ENCODE peak calls at places on chromosomes 5 and 9, in eight cellular contexts. One of them, this sample, is unnamed. For H3K4me1, H3K27me3 and H3K9me3, the result is how much of the 10 kb centered on the place peaks cover.

GRCh38 chr5:80288177-80288576 is 31.6 kb upstream of the SPZ1 start:
- DNase-seq in H1: no peak
- DNase-seq in SK-N-SH: no peak
- DNase-seq in pancreas: no peak
- DNase-seq in fibroblast of lung: no peak
- DNase-seq in heart left ventricle: no peak
- DNase-seq in endothelial cell of umbilical vein: no peak
- DNase-seq in PC-3: no peak
- DNase-seq in this sample: no peak

GRCh38 chr9:78775889-78776288 is 479.0 kb downstream of the PSAT1 start:
- DNase-seq in heart left ventricle: no peak
- DNase-seq in PC-3: no peak
- DNase-seq in fibroblast of lung: no peak
- DNase-seq in H1: no peak
- DNase-seq in SK-N-SH: peak
- DNase-seq in pancreas: no peak
- DNase-seq in endothelial cell of umbilical vein: no peak
- DNase-seq in this sample: no peak

GRCh38 chr5:112921833-112922817 is at the start of gene REEP5:
- DNase-seq in heart left ventricle: peak
- DNase-seq in fibroblast of lung: peak
- DNase-seq in endothelial cell of umbilical vein: peak
- DNase-seq in PC-3: peak
- DNase-seq in SK-N-SH: peak
- DNase-seq in H1: no peak
- DNase-seq in pancreas: peak
- DNase-seq in this sample: peak

GRCh38 chr5:180469866-180470265 is 24.3 kb upstream of the CNOT6 start:
- DNase-seq in heart left ventricle: no peak
- DNase-seq in H1: no peak
- DNase-seq in PC-3: no peak
- DNase-seq in SK-N-SH: no peak
- DNase-seq in pancreas: no peak
- DNase-seq in endothelial cell of umbilical vein: no peak
- DNase-seq in fibroblast of lung: no peak
- DNase-seq in this sample: no peak

GRCh38 chr9:99057665-99058625 is 47.0 kb upstream of the TGFBR1 start:
- DNase-seq in fibroblast of lung: peak
- DNase-seq in PC-3: peak
- DNase-seq in endothelial cell of umbilical vein: no peak
- DNase-seq in pancreas: no peak
- DNase-seq in heart left ventricle: no peak
- DNase-seq in H1: no peak
- DNase-seq in SK-N-SH: no peak
- DNase-seq in this sample: peak

GRCh38 chr9:115086886-115087285 is 31.1 kb downstream of the TNC start:
- DNase-seq in pancreas: no peak
- DNase-seq in heart left ventricle: no peak
- DNase-seq in fibroblast of lung: no peak
- DNase-seq in PC-3: no peak
- DNase-seq in H1: no peak
- DNase-seq in SK-N-SH: no peak
- DNase-seq in endothelial cell of umbilical vein: no peak
- DNase-seq in this sample: no peak

GRCh38 chr9:88889386-88889785 is 101.9 kb upstream of the S1PR3 start:
- DNase-seq in endothelial cell of umbilical vein: peak
- DNase-seq in pancreas: no peak
- DNase-seq in PC-3: no peak
- DNase-seq in heart left ventricle: no peak
- DNase-seq in H1: no peak
- DNase-seq in fibroblast of lung: peak
- DNase-seq in SK-N-SH: peak
- DNase-seq in this sample: no peak

GRCh38 chr5:155049569-155050383 is 36.2 kb downstream of the KIF4B start:
- DNase-seq in pancreas: no peak
- DNase-seq in H1: no peak
- DNase-seq in PC-3: peak
- DNase-seq in fibroblast of lung: no peak
- DNase-seq in endothelial cell of umbilical vein: peak
- DNase-seq in heart left ventricle: no peak
- DNase-seq in SK-N-SH: no peak
- DNase-seq in this sample: no peak

GRCh38 chr5:67407979-67408378 is 211.4 kb upstream of the CD180 start:
- DNase-seq in pancreas: no peak
- DNase-seq in heart left ventricle: no peak
- DNase-seq in endothelial cell of umbilical vein: no peak
- DNase-seq in PC-3: no peak
- DNase-seq in H1: no peak
- DNase-seq in SK-N-SH: peak
- DNase-seq in fibroblast of lung: no peak
- DNase-seq in this sample: no peak

GRCh38 chr9:109499631-109500120 is 1.6 kb upstream of the PTPN3 start:
- DNase-seq in heart left ventricle: peak
- DNase-seq in PC-3: peak
- DNase-seq in endothelial cell of umbilical vein: no peak
- DNase-seq in fibroblast of lung: peak
- DNase-seq in SK-N-SH: peak
- DNase-seq in H1: no peak
- DNase-seq in pancreas: peak
- DNase-seq in this sample: peak

GRCh38 chr9:69178583-69179011 is 4.5 kb downstream of the TJP2 start:
- DNase-seq in pancreas: no peak
- DNase-seq in heart left ventricle: no peak
- DNase-seq in SK-N-SH: no peak
- DNase-seq in PC-3: peak
- DNase-seq in endothelial cell of umbilical vein: peak
- DNase-seq in H1: no peak
- DNase-seq in fibroblast of lung: peak
- DNase-seq in this sample: no peak
- H3K4me1 ChIP-seq in pancreas: half or more
- H3K4me1 ChIP-seq in heart left ventricle: half or more
- H3K4me1 ChIP-seq in SK-N-SH: under half
- H3K4me1 ChIP-seq in PC-3: half or more
- H3K4me1 ChIP-seq in endothelial cell of umbilical vein: half or more
- H3K4me1 ChIP-seq in H1: under half
- H3K4me1 ChIP-seq in fibroblast of lung: under half
- H3K4me1 ChIP-seq in this sample: half or more

GRCh38 chr5:76638466-76638865 is 15.3 kb upstream of the F2RL2 start:
- DNase-seq in endothelial cell of umbilical vein: no peak
- DNase-seq in SK-N-SH: no peak
- DNase-seq in PC-3: no peak
- DNase-seq in heart left ventricle: no peak
- DNase-seq in H1: no peak
- DNase-seq in pancreas: no peak
- DNase-seq in fibroblast of lung: peak
- DNase-seq in this sample: no peak
- H3K27me3 ChIP-seq in endothelial cell of umbilical vein: under half
- H3K27me3 ChIP-seq in SK-N-SH: under half
- H3K27me3 ChIP-seq in PC-3: under half
- H3K27me3 ChIP-seq in heart left ventricle: under half
- H3K27me3 ChIP-seq in H1: under half
- H3K27me3 ChIP-seq in pancreas: under half
- H3K27me3 ChIP-seq in fibroblast of lung: under half
- H3K27me3 ChIP-seq in this sample: under half

DNA sequence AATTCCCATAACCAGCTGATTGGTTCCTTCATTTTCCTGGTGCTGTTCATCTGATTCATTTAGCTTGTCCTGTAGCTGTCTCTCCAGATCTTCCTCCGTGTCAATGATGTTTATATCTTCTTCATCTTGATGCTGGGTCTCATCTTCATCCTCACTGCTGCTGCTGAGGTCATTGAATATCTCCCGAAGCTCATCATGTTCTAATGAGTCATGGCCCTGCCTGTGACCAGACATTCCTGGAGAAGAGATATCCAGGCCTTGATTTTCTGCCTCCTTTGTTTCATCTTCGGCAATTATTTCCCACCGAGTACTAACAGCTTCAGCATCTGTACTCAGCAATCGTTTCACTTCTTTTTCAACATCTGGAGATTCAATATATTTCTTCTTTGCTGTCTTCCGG is 1.4 kb downstream of the TAF7 start:
- DNase-seq in pancreas: no peak
- DNase-seq in PC-3: no peak
- DNase-seq in heart left ventricle: no peak
- DNase-seq in SK-N-SH: no peak
- DNase-seq in H1: no peak
- DNase-seq in fibroblast of lung: no peak
- DNase-seq in endothelial cell of umbilical vein: no peak
- DNase-seq in this sample: no peak
- H3K9me3 ChIP-seq in pancreas: under half
- H3K9me3 ChIP-seq in PC-3: under half
- H3K9me3 ChIP-seq in heart left ventricle: half or more
- H3K9me3 ChIP-seq in SK-N-SH: under half
- H3K9me3 ChIP-seq in H1: under half
- H3K9me3 ChIP-seq in fibroblast of lung: under half
- H3K9me3 ChIP-seq in endothelial cell of umbilical vein: under half
- H3K9me3 ChIP-seq in this sample: under half

GRCh38 chr5:160272041-160272663 is 40.2 kb downstream of the CCNJL start:
- DNase-seq in fibroblast of lung: no peak
- DNase-seq in heart left ventricle: no peak
- DNase-seq in pancreas: no peak
- DNase-seq in SK-N-SH: no peak
- DNase-seq in PC-3: no peak
- DNase-seq in H1: no peak
- DNase-seq in endothelial cell of umbilical vein: no peak
- DNase-seq in this sample: no peak
- H3K4me1 ChIP-seq in fibroblast of lung: under half
- H3K4me1 ChIP-seq in heart left ventricle: under half
- H3K4me1 ChIP-seq in pancreas: under half
- H3K4me1 ChIP-seq in SK-N-SH: under half
- H3K4me1 ChIP-seq in PC-3: under half
- H3K4me1 ChIP-seq in H1: under half
- H3K4me1 ChIP-seq in endothelial cell of umbilical vein: under half
- H3K4me1 ChIP-seq in this sample: under half

GRCh38 chr9:336039-336438 is 121.4 kb downstream of the DOCK8 start:
- DNase-seq in pancreas: peak
- DNase-seq in SK-N-SH: no peak
- DNase-seq in fibroblast of lung: no peak
- DNase-seq in endothelial cell of umbilical vein: no peak
- DNase-seq in H1: no peak
- DNase-seq in PC-3: peak
- DNase-seq in heart left ventricle: no peak
- DNase-seq in this sample: no peak
- H3K27me3 ChIP-seq in pancreas: under half
- H3K27me3 ChIP-seq in SK-N-SH: under half
- H3K27me3 ChIP-seq in fibroblast of lung: under half
- H3K27me3 ChIP-seq in endothelial cell of umbilical vein: under half
- H3K27me3 ChIP-seq in H1: under half
- H3K27me3 ChIP-seq in PC-3: under half
- H3K27me3 ChIP-seq in heart left ventricle: under half
- H3K27me3 ChIP-seq in this sample: under half

GRCh38 chr5:141260458-141261237 is 15.5 kb downstream of the PCDHB15 start:
- DNase-seq in pancreas: no peak
- DNase-seq in heart left ventricle: no peak
- DNase-seq in endothelial cell of umbilical vein: peak
- DNase-seq in H1: no peak
- DNase-seq in SK-N-SH: no peak
- DNase-seq in fibroblast of lung: no peak
- DNase-seq in PC-3: peak
- DNase-seq in this sample: no peak
- H3K9me3 ChIP-seq in pancreas: under half
- H3K9me3 ChIP-seq in heart left ventricle: half or more
- H3K9me3 ChIP-seq in endothelial cell of umbilical vein: under half
- H3K9me3 ChIP-seq in H1: half or more
- H3K9me3 ChIP-seq in SK-N-SH: half or more
- H3K9me3 ChIP-seq in fibroblast of lung: under half
- H3K9me3 ChIP-seq in PC-3: under half
- H3K9me3 ChIP-seq in this sample: under half

GRCh38 chr9:95857122-95857521 is 18.4 kb upstream of the ERCC6L2 start:
- DNase-seq in SK-N-SH: peak
- DNase-seq in pancreas: no peak
- DNase-seq in H1: no peak
- DNase-seq in heart left ventricle: no peak
- DNase-seq in fibroblast of lung: peak
- DNase-seq in endothelial cell of umbilical vein: peak
- DNase-seq in PC-3: peak
- DNase-seq in this sample: no peak

GRCh38 chr9:95848764-95849163 is 26.7 kb upstream of the ERCC6L2 start:
- DNase-seq in PC-3: no peak
- DNase-seq in heart left ventricle: no peak
- DNase-seq in endothelial cell of umbilical vein: no peak
- DNase-seq in pancreas: no peak
- DNase-seq in fibroblast of lung: no peak
- DNase-seq in SK-N-SH: no peak
- DNase-seq in H1: no peak
- DNase-seq in this sample: no peak

GRCh38 chr9:95854386-95855015 is 21.0 kb upstream of the ERCC6L2 start:
- DNase-seq in H1: no peak
- DNase-seq in pancreas: no peak
- DNase-seq in PC-3: peak
- DNase-seq in fibroblast of lung: peak
- DNase-seq in heart left ventricle: no peak
- DNase-seq in SK-N-SH: no peak
- DNase-seq in endothelial cell of umbilical vein: peak
- DNase-seq in this sample: no peak

GRCh38 chr9:95857896-95858295 is 17.6 kb upstream of the ERCC6L2 start:
- DNase-seq in H1: no peak
- DNase-seq in endothelial cell of umbilical vein: no peak
- DNase-seq in fibroblast of lung: no peak
- DNase-seq in SK-N-SH: no peak
- DNase-seq in heart left ventricle: no peak
- DNase-seq in pancreas: no peak
- DNase-seq in PC-3: no peak
- DNase-seq in this sample: no peak

DNA sequence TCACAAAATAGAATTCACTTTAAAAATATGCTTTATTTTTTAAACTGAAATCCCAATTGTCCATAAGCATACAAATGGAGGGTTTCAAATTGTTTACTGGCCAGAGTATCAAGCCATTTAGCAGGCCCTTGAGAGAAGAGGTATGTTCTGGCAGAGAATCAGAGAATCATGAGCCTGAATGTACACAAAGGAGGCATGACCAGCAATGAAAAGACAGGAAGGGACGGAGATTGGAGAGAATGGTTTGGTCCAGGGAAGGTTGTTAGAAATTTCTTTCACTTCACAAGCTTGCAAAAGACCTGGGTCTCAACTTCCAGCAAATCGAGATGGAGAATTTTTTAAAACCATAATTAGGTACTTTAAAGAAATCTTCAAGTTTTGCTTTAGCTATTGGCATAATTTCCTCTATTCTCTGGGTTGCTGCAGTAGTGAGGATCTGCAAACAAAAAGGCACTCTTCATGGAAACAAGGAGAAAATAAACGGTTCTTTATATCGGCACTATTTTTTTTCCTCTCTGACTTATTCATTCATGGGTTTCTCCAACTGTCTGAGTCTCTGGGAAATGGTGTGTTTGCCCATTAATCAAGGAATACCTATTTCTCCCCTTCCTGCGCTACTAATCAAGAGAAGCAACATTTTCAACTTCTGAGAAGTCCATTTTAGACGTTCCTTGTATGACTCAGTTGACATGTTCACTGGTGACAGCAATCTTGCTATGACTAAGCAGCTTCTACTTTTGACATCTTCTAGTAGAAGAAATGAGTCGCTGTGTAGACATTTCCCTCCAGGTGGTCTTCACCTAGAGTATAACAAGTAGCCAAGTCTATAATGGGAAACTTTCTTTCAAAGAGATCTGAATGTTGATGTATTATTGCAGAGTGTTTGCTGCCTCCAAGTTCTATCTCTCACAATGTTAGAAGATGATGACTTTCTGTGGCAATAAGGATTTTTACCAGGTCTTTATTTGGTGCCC is 23.1 kb upstream of the ERCC6L2 start:
- DNase-seq in PC-3: peak
- DNase-seq in fibroblast of lung: peak
- DNase-seq in endothelial cell of umbilical vein: peak
- DNase-seq in H1: no peak
- DNase-seq in pancreas: no peak
- DNase-seq in SK-N-SH: no peak
- DNase-seq in heart left ventricle: no peak
- DNase-seq in this sample: no peak
- H3K4me1 ChIP-seq in PC-3: half or more
- H3K4me1 ChIP-seq in fibroblast of lung: under half
- H3K4me1 ChIP-seq in endothelial cell of umbilical vein: half or more
- H3K4me1 ChIP-seq in H1: under half
- H3K4me1 ChIP-seq in pancreas: under half
- H3K4me1 ChIP-seq in SK-N-SH: under half
- H3K4me1 ChIP-seq in heart left ventricle: under half
- H3K4me1 ChIP-seq in this sample: under half

This sample was measured in tibial artery.